ENCODE peak calls at places on chromosomes 12 and 14, in nine cellular contexts. X is fibroblast of the conjunctiva; D is NCI-H1092; V is stimulated activated CD8-positive, alpha-beta memory T cell treated with anti-CD3 and anti-CD28 coated beads, Interleukin-12 subunit alpha, Interleukin-12 subunit beta, amount 100 ng/mL, for 4 hours; P is NB4; O is coronary artery; G is cardiac muscle cell; E is right atrium auricular region; Q is NCI-H460. Z is an unnamed sample.
A peak's percentile ranks its signal among the peaks of the same experiment; 100 is the strongest.

GRCh38 chr12:77122661-77123060 is 57.3 kb upstream of the E2F7 start:
- DNase-seq in X (no peak), D (no peak), V (no peak), P (no peak), O (no peak), G (peak; percentile 40), E (no peak), Q (no peak), Z (no peak)

GRCh38 chr14:102317564-102318248 is 1.8 kb upstream of the ZNF839 start:
- DNase-seq in X (no peak), D (peak; percentile 19), V (no peak), P (peak; percentile 81), O (no peak), G (no peak), E (no peak), Q (peak; percentile 64), Z (peak; percentile 81)

GRCh38 chr14:29925106-29925722 is 2.4 kb downstream of the PRKD1 start:
- DNase-seq in X (no peak), D (no peak), V (no peak), P (no peak), O (no peak), G (peak; percentile 50), E (no peak), Q (no peak), Z (no peak)

GRCh38 chr14:50955373-50956043 is 11.2 kb upstream of the PYGL start:
- DNase-seq in X (peak; percentile 93), D (no peak), V (no peak), P (peak; percentile 84), O (no peak), G (peak; percentile 92), E (peak; percentile 71), Q (peak; percentile 97), Z (peak; percentile 23)

GRCh38 chr12:94405378-94406116 is 54.1 kb downstream of the CEP83 start:
- DNase-seq in X (no peak), D (no peak), V (no peak), P (no peak), O (no peak), G (no peak), E (no peak), Q (no peak), Z (no peak)

GRCh38 chr12:59891180-59891579 is 295.4 kb downstream of the SLC16A7 start:
- DNase-seq in X (no peak), D (no peak), V (no peak), P (peak; percentile 31), O (no peak), G (no peak), E (no peak), Q (no peak), Z (no peak)

GRCh38 chr12:24760162-24760561 is 188.7 kb downstream of the BCAT1 start:
- DNase-seq in X (no peak), D (no peak), V (no peak), P (no peak), O (no peak), G (peak; percentile 44), E (no peak), Q (no peak), Z (no peak)

GRCh38 chr12:14187966-14188365 is 177.5 kb upstream of the ATF7IP start:
- DNase-seq in X (no peak), D (no peak), V (no peak), P (no peak), O (no peak), G (no peak), E (no peak), Q (no peak), Z (no peak)

GRCh38 chr14:44453433-44454171 is 53.5 kb downstream of the FSCB start:
- DNase-seq in X (no peak), D (no peak), V (no peak), P (no peak), O (no peak), G (no peak), E (no peak), Q (peak; percentile 5), Z (no peak)

GRCh38 chr12:96157427-96157826 is 36.7 kb upstream of the ELK3 start:
- DNase-seq in X (no peak), D (no peak), V (no peak), P (no peak), O (no peak), G (no peak), E (no peak), Q (no peak), Z (no peak)